ENCODE peak calls at places on chromosomes 1 and 21, in six cellular contexts. U is heart left ventricle, D is body of pancreas, K is aorta, Z is K562, A is A549. I is an unnamed sample.

GRCh38 chr1:241387216-241387615 is 30.2 kb upstream of the RGS7 start:
- DNase-seq in U (no peak), D (no peak), K (no peak), Z (no peak), A (no peak), I (no peak)

GRCh38 chr1:39573736-39574624 is 2.6 kb downstream of the PABPC4 start:
- DNase-seq in U (peak; percentile 39), D (no peak), K (no peak), Z (peak; percentile 18), A (no peak), I (no peak)

GRCh38 chr1:162391790-162392563 is 10.4 kb downstream of the C1orf226 start:
- DNase-seq in U (no peak), D (no peak), K (no peak), Z (peak; percentile 64), A (peak; percentile 40), I (no peak)

GRCh38 chr1:117555806-117556205 is 50.0 kb upstream of the TENT5C start:
- DNase-seq in U (no peak), D (no peak), K (no peak), Z (no peak), A (no peak), I (no peak)

GRCh38 chr1:24102966-24103365 is 9.0 kb downstream of the MYOM3 start:
- DNase-seq in U (peak; percentile 89), D (peak; percentile 70), K (peak; percentile 86), Z (no peak), A (no peak), I (no peak)

GRCh38 chr1:157080714-157081113 is 18.9 kb downstream of the ETV3L start:
- DNase-seq in U (no peak), D (no peak), K (no peak), Z (no peak), A (no peak), I (no peak)

GRCh38 chr1:186974774-186975181 is 146.0 kb downstream of the PLA2G4A start:
- DNase-seq in U (no peak), D (no peak), K (no peak), Z (no peak), A (peak; percentile 3), I (no peak)

GRCh38 chr1:91736146-91736998 is 149.6 kb downstream of the TGFBR3 start:
- DNase-seq in U (no peak), D (no peak), K (no peak), Z (no peak), A (no peak), I (no peak)

GRCh38 chr1:37946703-37947360 is at the start of gene INPP5B:
- DNase-seq in U (peak; percentile 94), D (peak; percentile 90), K (peak; percentile 96), Z (peak; percentile 91), A (peak; percentile 95), I (peak; percentile 96)

GRCh38 chr1:16130827-16131226 is 25.0 kb downstream of the EPHA2 start:
- DNase-seq in U (no peak), D (no peak), K (no peak), Z (no peak), A (no peak), I (no peak)

GRCh38 chr1:2270260-2271100 is 42.4 kb downstream of the SKI start:
- DNase-seq in U (no peak), D (no peak), K (no peak), Z (no peak), A (no peak), I (peak; percentile 67)
- H3K4me1 ChIP-seq in U (peaks cover 98% of the 10 kb centered on the region), D (peaks cover 31% of the 10 kb centered on the region), K (no peaks in the 10 kb centered on the region), Z (peaks cover 77% of the 10 kb centered on the region), A (peaks cover 22% of the 10 kb centered on the region), I (peaks cover 18% of the 10 kb centered on the region)

DNA sequence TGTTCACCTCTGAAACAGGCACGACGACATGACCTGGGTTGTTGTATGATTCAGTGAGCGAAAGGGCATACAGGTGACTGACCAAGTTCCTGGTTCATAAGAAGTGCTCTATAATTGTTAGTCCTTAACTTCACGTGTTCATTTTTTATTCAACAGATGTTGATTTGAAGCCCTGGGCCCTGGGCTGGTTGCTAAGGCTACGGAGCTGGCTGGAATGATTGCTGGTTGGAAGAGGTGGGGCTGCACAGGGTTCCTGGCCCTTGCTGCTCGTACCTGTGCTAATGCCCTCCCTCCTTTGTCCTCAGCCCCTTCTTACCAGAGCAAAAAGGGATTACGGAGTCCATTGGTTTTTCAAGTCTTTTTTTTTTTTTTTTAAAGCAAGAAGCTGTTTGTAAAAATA is 111.3 kb upstream of the CSF3R start:
- DNase-seq in U (no peak), D (no peak), K (no peak), Z (no peak), A (no peak), I (no peak)
- H3K4me3 ChIP-seq in U (no peak overlapping the region), D (no peak overlapping the region), K (no peak overlapping the region), Z (no peak overlapping the region), A (no peak overlapping the region), I (no peak overlapping the region)

DNA sequence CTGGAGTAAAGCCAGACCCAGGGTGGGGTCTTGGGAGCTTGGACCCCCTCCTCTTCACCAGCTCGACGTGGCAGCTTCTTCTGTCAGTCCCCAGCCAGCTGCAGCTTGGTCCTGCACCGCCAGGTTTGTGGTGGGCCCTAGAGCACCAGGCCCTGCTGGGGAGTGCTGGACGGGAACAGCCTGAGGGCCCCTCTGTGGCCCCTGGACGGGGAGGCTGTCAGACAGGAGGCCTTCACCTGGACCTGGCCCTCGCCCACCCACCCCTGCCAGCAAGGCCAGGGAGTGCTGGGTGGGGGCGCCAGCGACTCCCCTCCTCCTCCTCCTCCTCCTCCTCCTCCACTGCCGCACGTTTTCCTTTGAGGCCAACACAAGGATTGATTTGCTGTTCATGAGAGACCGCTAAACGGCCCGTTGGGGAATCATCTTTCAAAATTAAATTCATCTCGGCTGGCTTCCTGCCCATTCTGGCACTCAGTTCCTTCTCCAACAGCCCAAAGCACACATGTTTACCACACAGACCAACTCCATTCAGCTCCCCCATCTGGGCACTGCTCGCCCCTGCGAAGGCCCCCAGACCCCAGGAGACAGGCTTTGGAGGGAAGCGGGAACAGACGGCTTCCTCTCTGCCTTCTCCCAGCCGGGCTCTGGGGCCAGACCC is 1.0 kb downstream of the MEGF6 start:
- DNase-seq in U (no peak), D (no peak), K (no peak), Z (no peak), A (no peak), I (no peak)
- H3K4me1 ChIP-seq in U (peaks cover 10% of the 10 kb centered on the region), D (peaks cover 19% of the 10 kb centered on the region), K (no peaks in the 10 kb centered on the region), Z (peaks cover 23% of the 10 kb centered on the region), A (peaks cover 32% of the 10 kb centered on the region), I (no peaks in the 10 kb centered on the region)

GRCh38 chr21:41506005-41506404 is 2.0 kb downstream of the TMPRSS2 start:
- DNase-seq in U (no peak), D (peak; percentile 89), K (no peak), Z (no peak), A (no peak), I (no peak)

GRCh38 chr21:41506526-41507520 is 1.1 kb downstream of the TMPRSS2 start:
- DNase-seq in U (no peak), D (peak; percentile 73), K (no peak), Z (no peak), A (no peak), I (peak; percentile 68)

GRCh38 chr21:41508415-41509205 is 652 bp upstream of the TMPRSS2 start:
- DNase-seq in U (no peak), D (no peak), K (no peak), Z (no peak), A (no peak), I (peak; percentile 62)

GRCh38 chr21:41509206-41509496 is 1.2 kb upstream of the TMPRSS2 start:
- DNase-seq in U (no peak), D (no peak), K (no peak), Z (no peak), A (no peak), I (no peak)

GRCh38 chr21:41507521-41508414 is at the start of gene TMPRSS2:
- DNase-seq in U (no peak), D (peak; percentile 95), K (no peak), Z (no peak), A (no peak), I (peak; percentile 90)
- H3K4me3 ChIP-seq in U (peak within 1 kb of the TSS; percentile 7), D (peak within 1 kb of the TSS; percentile 91), K (no peak within 1 kb of the TSS), Z (no peak within 1 kb of the TSS), A (peak within 1 kb of the TSS; percentile 41), I (peak within 1 kb of the TSS; percentile 85)

GRCh38 chr1:960371-961131 is at the start of gene KLHL17:
- DNase-seq in U (peak; percentile 86), D (peak; percentile 75), K (peak; percentile 95), Z (peak; percentile 85), A (no peak), I (peak; percentile 83)

GRCh38 chr1:962381-963350 is 2.3 kb downstream of the KLHL17 start:
- DNase-seq in U (no peak), D (no peak), K (no peak), Z (no peak), A (no peak), I (no peak)

GRCh38 chr1:958823-959729 is at the start of gene NOC2L:
- DNase-seq in U (peak; percentile 94), D (peak; percentile 94), K (peak; percentile 99), Z (peak; percentile 89), A (no peak), I (peak; percentile 95)

GRCh38 chr1:959730-960039 is 629 bp upstream of the NOC2L start:
- DNase-seq in U (no peak), D (no peak), K (no peak), Z (no peak), A (no peak), I (no peak)

DNA sequence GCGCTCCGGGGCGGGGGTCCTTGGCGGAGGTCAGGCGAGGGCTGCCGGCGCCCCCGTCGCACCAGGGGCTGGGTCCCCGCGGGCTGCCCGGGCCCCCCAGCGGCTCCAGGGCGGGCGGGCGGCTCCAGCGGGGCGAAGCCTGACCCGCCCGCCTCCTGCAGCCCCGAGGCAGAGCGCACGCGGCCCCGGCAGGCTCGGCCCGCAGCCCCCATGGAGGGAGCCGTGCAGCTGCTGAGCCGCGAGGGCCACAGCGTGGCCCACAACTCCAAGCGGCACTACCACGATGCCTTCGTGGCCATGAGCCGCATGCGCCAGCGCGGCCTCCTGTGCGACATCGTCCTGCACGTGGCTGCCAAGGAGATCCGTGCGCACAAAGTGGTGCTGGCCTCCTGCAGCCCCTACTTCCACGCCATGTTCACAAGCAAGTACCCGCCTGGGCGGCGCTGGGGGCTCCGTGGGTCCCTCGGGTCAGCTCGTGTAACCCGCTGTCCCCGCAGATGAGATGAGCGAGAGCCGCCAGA is 808 bp downstream of the KLHL17 start:
- DNase-seq in U (no peak), D (no peak), K (no peak), Z (peak; percentile 76), A (no peak), I (no peak)
- H3K4me1 ChIP-seq in U (peaks cover 26% of the 10 kb centered on the region), D (peaks cover 39% of the 10 kb centered on the region), K (no peaks in the 10 kb centered on the region), Z (peaks cover 84% of the 10 kb centered on the region), A (peaks cover 20% of the 10 kb centered on the region), I (no peaks in the 10 kb centered on the region)

GRCh38 chr1:161223805-161224694 is 622 bp upstream of the APOA2 start:
- DNase-seq in U (no peak), D (peak; percentile 38), K (peak; percentile 6), Z (peak; percentile 43), A (no peak), I (peak; percentile 92)
- H3K4me3 ChIP-seq in U (no peak overlapping the region), D (no peak overlapping the region), K (no peak overlapping the region), Z (no peak overlapping the region), A (no peak overlapping the region), I (peak overlapping the region; percentile 75)

I was measured in right lobe of liver.